ENCODE peak calls at places on chromosomes 16 and 17, in four cellular contexts. F, A, I and G are unnamed samples. For H3K27me3, the result is how much of the 10 kb centered on the place peaks cover.

GRCh38 chr16:56965149-56965938 is 3.6 kb downstream of the CETP start:
- DNase-seq in A (no peak), I (no peak), F (no peak), G (no peak)

GRCh38 chr17:55421179-55421934 is at the start of gene MMD:
- DNase-seq in A (no peak), F (no peak), I (no peak), G (no peak)

GRCh38 chr16:67558859-67559258 is 3.5 kb upstream of the CTCF start:
- DNase-seq in I (no peak), F (no peak), A (no peak), G (no peak)

GRCh38 chr16:15876503-15876902 is 11.9 kb downstream of the CEP20 start:
- DNase-seq in F (no peak), A (no peak), I (no peak), G (no peak)

GRCh38 chr16:82835487-82836160 is 208.9 kb downstream of the CDH13 start:
- DNase-seq in A (no peak), F (no peak), I (no peak), G (no peak)

GRCh38 chr17:41687828-41688640 is 651 bp upstream of the EIF1 start:
- DNase-seq in A (no peak), I (peak), F (peak), G (no peak)

GRCh38 chr16:64051826-64052225 is 1070.0 kb downstream of the CDH11 start:
- DNase-seq in A (no peak), I (no peak), F (no peak), G (no peak)

GRCh38 chr16:27795992-27796614 is 246.2 kb downstream of the KATNIP start:
- DNase-seq in F (no peak), A (no peak), I (peak), G (no peak)

GRCh38 chr17:62109378-62109902 is 44.4 kb upstream of the MED13 start:
- DNase-seq in F (peak), A (no peak), I (peak), G (no peak)

GRCh38 chr17:75036643-75037268 is 10.0 kb downstream of the ATP5PD start:
- DNase-seq in A (peak), I (peak), F (peak), G (no peak)

GRCh38 chr17:77319211-77320031 is 178.7 kb downstream of the SEC14L1 start:
- DNase-seq in A (peak), F (peak), I (peak), G (peak)

GRCh38 chr17:49459401-49459984 is 35.6 kb upstream of the NGFR start:
- DNase-seq in I (no peak), A (no peak), F (no peak), G (no peak)

GRCh38 chr16:22370038-22370541 is 4.3 kb downstream of the CDR2 start:
- DNase-seq in A (no peak), F (no peak), I (no peak), G (peak)

GRCh38 chr17:38706625-38707298 is 1.7 kb downstream of the MLLT6 start:
- DNase-seq in I (no peak), A (no peak), F (peak), G (no peak)

GRCh38 chr17:62870581-62870964 is 62.5 kb upstream of the MARCHF10 start:
- DNase-seq in A (no peak), I (no peak), F (no peak), G (no peak)

GRCh38 chr17:28646039-28646754 is 1.2 kb upstream of the BLTP2 start:
- DNase-seq in I (no peak), A (no peak), F (peak), G (no peak)

GRCh38 chr16:68737046-68737729 is at the start of gene CDH1:
- DNase-seq in A (no peak), F (no peak), I (peak), G (no peak)

GRCh38 chr17:78144736-78145641 is 1.2 kb upstream of the C17orf99 start:
- DNase-seq in A (no peak), F (no peak), I (peak), G (no peak)

GRCh38 chr17:36592711-36593321 is 1.1 kb downstream of the DHRS11 start:
- DNase-seq in A (peak), F (no peak), I (no peak), G (no peak)

GRCh38 chr16:264440-264951 is 11.2 kb downstream of the RGS11 start:
- DNase-seq in F (no peak), A (no peak), I (no peak), G (no peak)

GRCh38 chr16:78996806-78997205 is 603.7 kb downstream of the MAF start:
- DNase-seq in F (no peak), A (no peak), I (no peak), G (no peak)

GRCh38 chr17:48543854-48544355 is 1.0 kb downstream of the HOXB2 start:
- DNase-seq in F (no peak), I (no peak), A (no peak), G (no peak)

GRCh38 chr16:83473109-83473508 is 334.7 kb upstream of the HSBP1 start:
- DNase-seq in I (no peak), A (no peak), F (no peak), G (no peak)

GRCh38 chr16:23847938-23848337 is 12.2 kb downstream of the PRKCB start:
- DNase-seq in A (no peak), I (no peak), F (peak), G (no peak)

GRCh38 chr17:69246726-69247375 is 18.2 kb upstream of the ABCA10 start:
- DNase-seq in A (no peak), F (no peak), I (no peak), G (no peak)

GRCh38 chr16:19711643-19712042 is 6.4 kb downstream of the KNOP1 start:
- DNase-seq in F (no peak), I (no peak), A (no peak), G (no peak)

GRCh38 chr17:7468290-7468689 is 11.1 kb downstream of the ZBTB4 start:
- DNase-seq in I (no peak), A (no peak), F (no peak), G (no peak)

GRCh38 chr17:65093930-65094329 is 37.4 kb upstream of the GNA13 start:
- DNase-seq in A (no peak), F (no peak), I (no peak), G (no peak)

GRCh38 chr17:73748521-73748920 is 104.3 kb upstream of the SDK2 start:
- DNase-seq in F (no peak), I (no peak), A (no peak), G (no peak)

GRCh38 chr16:17452931-17453330 is 17.8 kb downstream of the XYLT1 start:
- DNase-seq in I (no peak), F (no peak), A (no peak), G (no peak)

GRCh38 chr16:49811630-49812334 is 44.1 kb downstream of the ZNF423 start:
- DNase-seq in F (no peak), A (no peak), I (no peak), G (no peak)

GRCh38 chr17:79803421-79803996 is 6.6 kb upstream of the CBX8 start:
- DNase-seq in A (no peak), F (no peak), I (no peak), G (no peak)

GRCh38 chr17:79802039-79802735 is 5.3 kb upstream of the CBX8 start:
- DNase-seq in F (no peak), I (no peak), A (no peak), G (no peak)

GRCh38 chr17:79802736-79803420 is 6.0 kb upstream of the CBX8 start:
- DNase-seq in I (no peak), A (no peak), F (no peak), G (no peak)

GRCh38 chr17:79804856-79805696 is 8.2 kb upstream of the CBX8 start:
- DNase-seq in A (no peak), I (no peak), F (no peak), G (no peak)

GRCh38 chr17:79803997-79804855 is 7.3 kb upstream of the CBX8 start:
- DNase-seq in F (peak), A (no peak), I (no peak), G (no peak)
- H3K4me3 ChIP-seq in F (peak), A (peak), I (peak), G (no peak)

GRCh38 chr16:55820615-55821014 is 12.3 kb downstream of the CES1 start:
- DNase-seq in F (no peak), I (no peak), A (no peak), G (no peak)

GRCh38 chr16:55812951-55813350 is 19.9 kb downstream of the CES1 start:
- DNase-seq in F (no peak), A (no peak), I (no peak), G (no peak)

GRCh38 chr16:55815320-55815719 is 17.6 kb downstream of the CES1 start:
- DNase-seq in I (no peak), F (no peak), A (no peak), G (no peak)

GRCh38 chr16:55821210-55821609 is 11.7 kb downstream of the CES1 start:
- DNase-seq in F (no peak), A (no peak), I (no peak), G (no peak)

GRCh38 chr16:55817236-55817912 is 15.5 kb downstream of the CES1 start:
- DNase-seq in A (no peak), F (no peak), I (no peak), G (no peak)
- TF ChIP-seq CTCF in A (no peak), F (no peak), I (no peak), G (no peak)

GRCh38 chr16:85278851-85279250 is 166.6 kb upstream of the CIBAR2 start:
- DNase-seq in F (no peak), A (no peak), I (no peak), G (no peak)
- H3K27me3 ChIP-seq in F (under half), A (under half), I (under half), G (under half)

GRCh38 chr17:16214190-16215001 is 938 bp downstream of the NCOR1 start:
- DNase-seq in F (no peak), A (no peak), I (no peak), G (no peak)
- H3K4me3 ChIP-seq in F (peak), A (peak), I (peak), G (peak)

GRCh38 chr17:58196610-58197009 is 4.1 kb downstream of the EPX start:
- DNase-seq in F (no peak), I (no peak), A (no peak), G (no peak)

GRCh38 chr17:58202859-58203258 is 10.3 kb downstream of the EPX start:
- DNase-seq in I (no peak), F (no peak), A (no peak), G (no peak)

GRCh38 chr17:58195518-58196123 is 3.1 kb downstream of the EPX start:
- DNase-seq in F (no peak), A (no peak), I (no peak), G (no peak)

GRCh38 chr17:58204796-58205195 is 12.3 kb downstream of the EPX start:
- DNase-seq in A (no peak), I (no peak), F (no peak), G (no peak)

DNA sequence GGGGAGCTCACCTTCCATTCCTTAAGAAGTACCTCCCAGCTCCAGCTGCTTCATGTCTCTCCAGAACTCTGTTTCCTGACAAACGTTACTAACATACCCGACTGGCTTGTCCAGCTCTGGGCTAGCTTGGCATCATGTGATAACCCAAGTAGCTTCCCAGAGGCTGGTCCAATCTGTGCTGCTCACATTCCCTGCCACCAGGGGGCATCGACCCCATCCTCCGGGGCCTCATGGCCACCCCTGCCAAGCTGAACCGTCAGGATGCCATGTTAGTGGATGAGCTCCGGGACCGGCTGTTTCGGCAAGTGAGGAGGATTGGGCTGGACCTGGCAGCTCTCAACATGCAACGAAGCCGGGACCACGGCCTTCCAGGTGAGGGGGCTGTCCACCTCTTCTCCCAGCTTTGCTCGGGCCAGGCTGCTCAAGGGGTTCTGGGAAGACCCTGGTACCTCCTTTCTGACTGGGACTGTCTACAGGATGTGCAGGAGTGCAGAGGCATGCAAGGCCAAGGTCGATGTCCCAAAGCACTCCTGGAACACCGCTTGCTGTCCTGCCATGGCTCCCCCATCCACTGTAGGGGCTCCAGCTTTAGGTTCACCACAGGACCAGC is 7.6 kb downstream of the EPX start:
- DNase-seq in F (peak), A (no peak), I (peak), G (no peak)
- TF ChIP-seq CTCF in F (peak), A (peak), I (peak), G (peak)

GRCh38 chr17:34107019-34107418 is 148.1 kb upstream of the CCL2 start:
- DNase-seq in F (no peak), I (no peak), A (peak), G (no peak)
- H3K27me3 ChIP-seq in F (under half), I (under half), A (under half), G (under half)

DNA sequence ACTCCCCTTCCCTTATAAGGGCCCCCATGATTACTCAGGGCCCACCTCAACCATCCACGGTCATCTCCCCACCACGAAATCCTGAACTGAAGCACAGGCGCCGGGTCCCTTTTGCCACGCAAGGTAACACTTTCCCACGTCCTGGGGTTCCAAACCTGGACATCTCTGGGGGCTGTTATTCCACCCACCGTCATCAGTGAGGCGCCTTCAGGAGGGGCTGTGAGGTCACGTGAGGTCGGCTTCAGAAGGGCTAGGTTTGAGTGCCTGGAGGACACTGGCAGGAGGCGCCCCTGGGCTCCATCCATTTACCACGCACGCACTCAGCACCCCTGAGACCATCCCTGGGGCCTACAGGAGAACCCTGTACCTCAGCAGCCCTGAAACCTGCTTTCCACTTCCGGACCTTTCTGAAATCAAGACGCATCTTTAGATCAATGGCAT is 4.1 kb downstream of the CD2BP2 start:
- DNase-seq in A (no peak), I (no peak), F (no peak), G (no peak)
- H3K4me3 ChIP-seq in A (no peak), I (no peak), F (no peak), G (no peak)